ENCODE peak calls at places on chromosomes 16 and 17, in nine cellular contexts. M is PC-3, L is GM20000, S is IMR-90, J is psoas muscle, U is HepG2, A is upper lobe of right lung, D is cardiac fibroblast, G is AG04449. F is an unnamed sample.

GRCh38 chr17:50550661-50551432 is 3.9 kb downstream of the SPATA20 start:
- DNase-seq in G (peak; percentile 29), L (no peak), J (peak; percentile 90), U (peak; percentile 84), D (peak; percentile 93), M (peak; percentile 70), S (peak; percentile 85), A (peak; percentile 89), F (peak; percentile 83)

GRCh38 chr16:11797957-11798299 is 870 bp upstream of the ZC3H7A start:
- DNase-seq in G (no peak), L (no peak), J (no peak), S (no peak), A (no peak), M (peak; percentile 8), U (no peak), D (no peak), F (no peak)

GRCh38 chr16:58533751-58534470 is 18.6 kb downstream of the SETD6 start:
- DNase-seq in U (no peak), D (no peak), S (no peak), L (no peak), J (peak; percentile 73), A (no peak), M (no peak), G (no peak), F (no peak)

GRCh38 chr16:65782537-65783290 is 583.8 kb upstream of the CDH5 start:
- DNase-seq in M (peak; percentile 48), A (no peak), L (no peak), J (no peak), S (peak; percentile 55), G (peak; percentile 56), D (peak; percentile 93), U (no peak), F (no peak)

GRCh38 chr17:45908460-45908859 is 14.1 kb downstream of the MAPT start:
- DNase-seq in J (no peak), M (no peak), U (no peak), D (no peak), L (no peak), A (no peak), S (no peak), G (no peak), F (no peak)

GRCh38 chr16:85491798-85492616 is 121.1 kb upstream of the GSE1 start:
- DNase-seq in M (peak; percentile 65), G (no peak), A (peak; percentile 90), J (peak; percentile 88), U (peak; percentile 58), S (no peak), D (peak; percentile 28), L (no peak), F (no peak)

GRCh38 chr16:78695371-78695770 is 595.9 kb downstream of the WWOX start:
- DNase-seq in M (no peak), L (no peak), D (no peak), J (no peak), U (no peak), S (no peak), G (no peak), A (no peak), F (no peak)

GRCh38 chr17:49223517-49224197 is 6.9 kb downstream of the PHOSPHO1 start:
- DNase-seq in G (no peak), S (peak; percentile 10), D (peak; percentile 24), J (peak; percentile 75), L (peak; percentile 81), U (no peak), M (peak; percentile 60), A (peak; percentile 77), F (peak; percentile 69)

GRCh38 chr16:53768593-53768992 is 64.6 kb downstream of the FTO start:
- DNase-seq in A (no peak), U (no peak), D (peak; percentile 90), S (peak; percentile 87), L (no peak), J (no peak), M (peak; percentile 90), G (peak; percentile 81), F (no peak)

GRCh38 chr17:78300962-78301820 is 58.7 kb downstream of the SOCS3 start:
- DNase-seq in M (peak; percentile 61), J (no peak), S (no peak), U (no peak), L (no peak), G (no peak), D (no peak), A (no peak), F (no peak)

GRCh38 chr17:19017804-19018599 is 13.4 kb upstream of the FAM83G start:
- DNase-seq in J (peak; percentile 31), U (no peak), A (peak; percentile 57), G (no peak), D (no peak), L (no peak), M (no peak), S (no peak), F (no peak)

GRCh38 chr17:79754359-79754758 is 23.6 kb upstream of the CBX2 start:
- DNase-seq in J (no peak), S (no peak), U (no peak), L (no peak), M (no peak), G (no peak), A (no peak), D (no peak), F (no peak)

GRCh38 chr16:71456801-71457200 is 5.2 kb downstream of the ZNF23 start:
- DNase-seq in D (no peak), M (no peak), J (no peak), S (no peak), L (no peak), U (no peak), G (no peak), A (no peak), F (no peak)

GRCh38 chr16:19520861-19521331 is 1.0 kb downstream of the GDE1 start:
- DNase-seq in D (peak; percentile 26), U (no peak), M (peak; percentile 67), A (no peak), S (peak; percentile 54), G (no peak), L (peak; percentile 17), J (no peak), F (no peak)

DNA sequence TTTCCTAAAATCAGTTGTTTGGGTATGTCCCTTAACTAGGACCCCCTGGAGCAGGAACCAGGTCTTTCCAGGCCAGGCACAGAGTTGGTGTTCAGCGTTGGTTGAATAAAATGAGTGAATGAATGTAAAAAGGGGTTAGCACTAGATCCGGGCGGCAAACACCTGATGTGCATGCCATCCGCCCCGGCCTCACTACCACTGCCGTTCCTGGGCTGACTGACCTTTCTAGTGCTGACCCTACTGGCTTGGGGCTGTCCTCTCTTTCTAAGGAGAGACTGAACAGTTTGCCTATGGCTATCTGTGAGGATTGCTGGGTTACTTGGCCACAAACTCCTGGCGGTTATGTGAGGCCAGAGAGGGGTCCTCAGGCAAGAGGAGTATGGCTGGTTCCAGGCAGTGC is 10.1 kb upstream of the PHF12 start:
- DNase-seq in S (no peak), A (peak; percentile 49), G (no peak), M (no peak), D (no peak), U (no peak), L (no peak), J (no peak), F (no peak)
- TF ChIP-seq CTCF in S (no peak), A (no peak), G (no peak), M (no peak), D (no peak), U (no peak), L (no peak), J (no peak), F (no peak)

GRCh38 chr17:82913304-82914043 is 73.7 kb upstream of the ZNF750 start:
- DNase-seq in S (no peak), U (peak; percentile 42), L (no peak), A (no peak), J (peak; percentile 74), D (no peak), G (no peak), M (peak; percentile 40), F (no peak)
- TF ChIP-seq CTCF in S (peak; percentile 33), U (peak; percentile 83), L (no peak), A (peak; percentile 33), J (peak; percentile 44), D (no peak), G (peak; percentile 16), M (peak; percentile 52), F (peak; percentile 43)

DNA sequence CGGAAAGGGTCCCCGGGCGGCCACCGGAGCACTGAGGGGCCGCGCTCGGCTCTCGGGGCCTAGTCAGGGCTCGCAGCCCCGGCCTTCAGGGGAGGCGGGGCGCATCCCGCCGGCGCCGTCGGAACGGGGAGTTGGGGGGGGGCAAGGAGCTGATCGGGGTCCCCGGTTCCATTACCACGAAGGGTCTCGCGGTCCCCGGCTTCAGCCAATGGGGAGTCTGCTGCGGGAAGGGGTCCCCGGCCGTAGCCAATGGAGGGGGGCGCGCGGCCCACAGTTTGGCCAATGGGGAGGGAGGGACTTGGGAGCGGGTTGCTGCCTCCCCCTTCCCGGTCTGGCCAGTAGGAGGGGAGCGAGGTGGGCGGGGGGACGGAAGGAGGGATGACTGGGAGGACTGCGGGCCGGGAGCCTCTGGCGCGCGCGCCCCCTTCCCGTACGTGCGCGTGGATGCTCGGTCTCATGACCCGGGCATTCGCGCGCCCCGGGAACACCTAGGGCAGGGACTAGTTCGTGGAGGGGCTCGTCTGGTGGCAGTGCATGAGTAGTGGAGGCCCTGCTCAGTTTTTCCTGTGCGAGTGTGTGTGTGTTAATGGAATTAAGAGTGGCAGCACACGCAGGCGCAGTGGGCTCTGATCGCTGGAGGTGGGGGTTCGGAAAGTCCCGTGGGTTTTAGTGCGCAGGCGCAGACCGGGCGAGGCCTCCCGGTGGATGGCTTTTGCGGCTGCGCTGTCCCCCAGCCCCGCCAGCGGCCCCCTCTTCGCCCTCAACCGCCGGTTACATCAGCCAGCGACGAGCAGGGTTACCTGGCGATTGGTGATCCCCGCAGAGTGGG is 1.1 kb downstream of the ATXN2L start:
- DNase-seq in M (peak; percentile 88), L (peak; percentile 97), D (peak; percentile 99), S (peak; percentile 98), J (peak; percentile 99), U (peak; percentile 97), G (peak; percentile 90), A (peak; percentile 99), F (peak; percentile 95)
- TF ChIP-seq CTCF in M (no peak), L (no peak), D (no peak), S (peak; percentile 21), J (no peak), U (peak; percentile 57), G (peak; percentile 36), A (peak; percentile 34), F (no peak)

GRCh38 chr17:1200440-1200839 is 20.7 kb upstream of the ABR start:
- DNase-seq in M (no peak), G (no peak), L (peak; percentile 25), U (no peak), J (no peak), S (no peak), D (no peak), A (no peak), F (no peak)

GRCh38 chr17:1201132-1201702 is 21.4 kb upstream of the ABR start:
- DNase-seq in U (no peak), A (no peak), L (peak; percentile 64), J (no peak), D (no peak), M (no peak), G (no peak), S (no peak), F (no peak)

GRCh38 chr17:1203111-1203966 is 23.6 kb upstream of the ABR start:
- DNase-seq in U (no peak), L (peak; percentile 85), D (peak; percentile 67), A (peak; percentile 86), S (peak; percentile 51), G (no peak), M (peak; percentile 56), J (peak; percentile 82), F (no peak)

GRCh38 chr17:1206016-1206787 is 26.4 kb upstream of the ABR start:
- DNase-seq in S (no peak), L (no peak), G (no peak), M (no peak), D (no peak), A (no peak), U (no peak), J (no peak), F (no peak)

GRCh38 chr17:1203967-1204291 is 24.1 kb upstream of the ABR start:
- DNase-seq in L (no peak), U (no peak), J (no peak), A (no peak), S (no peak), D (no peak), M (no peak), G (no peak), F (no peak)
- TF ChIP-seq CTCF in L (no peak), U (no peak), J (no peak), A (no peak), S (no peak), D (no peak), M (no peak), G (no peak), F (no peak)